ENCODE peak calls at places on chromosome 9, in four cellular contexts. B, Z, C and S are unnamed samples. For H3K4me1, the result is how much of the 10 kb centered on the place peaks cover.

GRCh38 chr9:134189475-134190231 is 25.3 kb upstream of the RNU6ATAC start:
- DNase-seq in B (peak), Z (no peak), C (peak), S (no peak)

GRCh38 chr9:9790216-9790872 is 822.5 kb downstream of the PTPRD start:
- DNase-seq in B (no peak), Z (peak), C (no peak), S (no peak)

GRCh38 chr9:72864327-72864726 is 88.5 kb downstream of the ALDH1A1 start:
- DNase-seq in B (no peak), Z (no peak), C (no peak), S (no peak)

GRCh38 chr9:12469084-12469483 is 224.1 kb upstream of the TYRP1 start:
- DNase-seq in B (no peak), Z (peak), C (no peak), S (no peak)

GRCh38 chr9:15264918-15265317 is 42.1 kb downstream of the TTC39B start:
- DNase-seq in B (no peak), Z (no peak), C (no peak), S (no peak)

GRCh38 chr9:111178361-111179043 is 140.2 kb upstream of the LPAR1 start:
- DNase-seq in B (no peak), Z (peak), C (no peak), S (no peak)

GRCh38 chr9:27362447-27363210 is 65.7 kb upstream of the EQTN start:
- DNase-seq in B (no peak), Z (no peak), C (no peak), S (no peak)

GRCh38 chr9:86282979-86283535 is 719 bp upstream of the ISCA1 start:
- DNase-seq in B (no peak), Z (no peak), C (no peak), S (no peak)

GRCh38 chr9:135660407-135660806 is 2.7 kb upstream of the LCN9 start:
- DNase-seq in B (no peak), Z (no peak), C (no peak), S (no peak)

GRCh38 chr9:109894921-109895758 is 115.1 kb downstream of the PALM2AKAP2 start:
- DNase-seq in B (no peak), Z (no peak), C (no peak), S (no peak)

GRCh38 chr9:94600258-94600657 is 6.6 kb upstream of the FBP2 start:
- DNase-seq in B (peak), Z (no peak), C (peak), S (no peak)

GRCh38 chr9:111937781-111938426 is 41.3 kb downstream of the UGCG start:
- DNase-seq in B (no peak), Z (no peak), C (peak), S (peak)

GRCh38 chr9:113261917-113262671 is 13.3 kb downstream of the CDC26 start:
- DNase-seq in B (no peak), Z (no peak), C (no peak), S (no peak)

GRCh38 chr9:25117791-25118190 is 560.5 kb downstream of the TUSC1 start:
- DNase-seq in B (no peak), Z (no peak), C (no peak), S (no peak)

GRCh38 chr9:125965421-125965820 is 218.2 kb downstream of the PBX3 start:
- DNase-seq in B (no peak), Z (no peak), C (no peak), S (no peak)

GRCh38 chr9:112193562-112194288 is 18.6 kb upstream of the SUSD1 start:
- DNase-seq in B (no peak), Z (no peak), C (no peak), S (no peak)

GRCh38 chr9:19788152-19788551 is 685 bp downstream of the SLC24A2 start:
- DNase-seq in B (no peak), Z (no peak), C (no peak), S (no peak)

GRCh38 chr9:28598396-28598795 is 1025.1 kb upstream of the C9orf72 start:
- DNase-seq in B (no peak), Z (no peak), C (no peak), S (no peak)

GRCh38 chr9:93261281-93261680 is 77.3 kb downstream of the WNK2 start:
- DNase-seq in B (no peak), Z (no peak), C (peak), S (no peak)

GRCh38 chr9:106657951-106658350 is 205.0 kb upstream of the ZNF462 start:
- DNase-seq in B (no peak), Z (no peak), C (no peak), S (no peak)

GRCh38 chr9:69806642-69807041 is 14.0 kb upstream of the CFAP95 start:
- DNase-seq in B (no peak), Z (no peak), C (no peak), S (no peak)

GRCh38 chr9:113492343-113493079 is 29.0 kb downstream of the RGS3 start:
- DNase-seq in B (peak), Z (no peak), C (peak), S (no peak)

GRCh38 chr9:17204611-17205165 is 69.8 kb downstream of the CNTLN start:
- DNase-seq in B (no peak), Z (no peak), C (no peak), S (no peak)

GRCh38 chr9:86942352-86943222 is 4.7 kb downstream of the GAS1 start:
- DNase-seq in B (no peak), Z (no peak), C (no peak), S (no peak)

GRCh38 chr9:79408200-79408599 is 163.6 kb upstream of the TLE4 start:
- DNase-seq in B (no peak), Z (peak), C (no peak), S (no peak)

GRCh38 chr9:121750715-121751623 is 99.5 kb downstream of the DAB2IP start:
- DNase-seq in B (no peak), Z (no peak), C (no peak), S (no peak)

GRCh38 chr9:127136081-127136879 is 13.8 kb upstream of the ANGPTL2 start:
- DNase-seq in B (no peak), Z (no peak), C (peak), S (no peak)

GRCh38 chr9:22446950-22447606 is 454 bp downstream of the DMRTA1 start:
- DNase-seq in B (peak), Z (peak), C (peak), S (peak)

GRCh38 chr9:115209601-115210306 is 91.8 kb upstream of the TNC start:
- DNase-seq in B (no peak), Z (peak), C (no peak), S (no peak)

GRCh38 chr9:115211413-115212204 is 93.7 kb upstream of the TNC start:
- DNase-seq in B (no peak), Z (no peak), C (no peak), S (no peak)

GRCh38 chr9:115212832-115213231 is 94.9 kb upstream of the TNC start:
- DNase-seq in B (no peak), Z (no peak), C (no peak), S (no peak)

GRCh38 chr9:115208503-115208902 is 90.5 kb upstream of the TNC start:
- DNase-seq in B (no peak), Z (no peak), C (no peak), S (no peak)

GRCh38 chr9:115210699-115211098 is 92.7 kb upstream of the TNC start:
- DNase-seq in B (no peak), Z (no peak), C (no peak), S (no peak)
- H3K4me1 ChIP-seq in B (under half), Z (under half), C (under half), S (under half)

GRCh38 chr9:38032266-38032830 is 36.7 kb downstream of the SHB start:
- DNase-seq in B (no peak), Z (no peak), C (peak), S (peak)
- TF ChIP-seq CTCF in B (no peak), Z (no peak), C (no peak), S (no peak)

DNA sequence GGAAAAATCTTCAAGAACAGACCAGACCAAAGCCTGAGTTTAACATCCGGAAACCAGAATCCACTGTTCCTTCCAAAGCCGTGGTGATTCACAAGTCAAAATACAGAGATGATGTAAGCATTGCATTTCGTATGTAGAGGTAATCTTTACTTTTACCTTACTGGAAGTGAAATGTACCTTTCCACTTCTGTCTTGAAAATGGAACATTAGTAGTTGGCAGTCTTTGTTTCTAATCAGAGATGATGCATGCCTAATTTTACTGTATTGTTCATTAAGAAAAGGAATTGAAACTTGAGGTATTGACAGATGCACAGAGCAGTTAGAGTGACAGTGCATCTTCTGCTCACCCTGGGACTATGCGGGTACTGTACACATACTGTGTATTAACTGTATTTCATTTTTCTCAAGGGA is 34.6 kb downstream of the HABP4 start:
- DNase-seq in B (no peak), Z (no peak), C (no peak), S (no peak)
- H3K27ac ChIP-seq in B (no peak), Z (no peak), C (no peak), S (no peak)

DNA sequence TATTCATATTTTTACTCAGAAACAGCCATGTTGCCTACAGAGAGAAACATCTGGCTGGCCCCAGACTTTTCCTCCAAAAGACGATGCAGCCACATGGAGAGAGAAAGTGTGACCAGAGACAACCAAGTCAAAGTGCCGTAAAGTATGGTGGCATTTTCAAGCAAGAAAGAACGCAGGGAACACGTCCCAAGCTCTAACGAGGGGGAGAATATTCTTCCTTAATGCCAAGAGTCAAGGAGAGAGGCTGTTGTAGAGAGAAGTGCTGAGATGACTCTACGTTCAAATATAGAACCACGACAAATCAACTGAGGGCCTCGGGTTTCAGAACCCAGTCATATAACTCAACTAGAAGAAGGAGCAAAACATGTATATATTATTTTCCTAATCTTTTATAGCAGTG is 55.9 kb downstream of the FNBP1 start:
- DNase-seq in B (no peak), Z (no peak), C (no peak), S (no peak)
- H3K4me1 ChIP-seq in B (under half), Z (under half), C (under half), S (under half)

DNA sequence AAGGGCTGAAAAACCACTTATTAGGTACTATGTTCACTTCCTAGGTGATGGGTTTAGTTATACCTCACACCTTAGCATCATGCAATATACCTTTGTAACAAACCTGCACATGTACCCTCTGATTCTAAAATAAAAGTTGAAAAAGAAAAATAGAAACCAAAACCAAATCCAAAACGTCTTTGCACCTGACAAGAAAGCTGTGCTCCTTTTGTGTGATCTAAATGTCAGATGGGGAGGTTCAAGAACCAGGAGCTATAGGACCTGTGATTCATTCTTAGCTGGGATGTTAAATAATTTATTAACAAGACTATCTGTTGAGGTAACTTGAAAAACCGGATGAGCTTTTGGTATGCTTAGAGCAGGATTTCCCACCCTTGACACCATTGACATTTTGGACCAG is 16.9 kb upstream of the TNFSF15 start:
- DNase-seq in B (no peak), Z (no peak), C (no peak), S (no peak)
- TF ChIP-seq CTCF in B (no peak), Z (no peak), C (no peak), S (no peak)

GRCh38 chr9:36517131-36517530 is 55.6 kb upstream of the MELK start:
- DNase-seq in B (no peak), Z (no peak), C (no peak), S (no peak)
- H3K27ac ChIP-seq in B (no peak), Z (no peak), C (no peak), S (no peak)

GRCh38 chr9:136754059-136754572 is 3.9 kb downstream of the LCN8 start:
- DNase-seq in B (no peak), Z (no peak), C (no peak), S (no peak)

GRCh38 chr9:136754626-136755284 is 3.3 kb downstream of the LCN8 start:
- DNase-seq in B (no peak), Z (no peak), C (no peak), S (no peak)

GRCh38 chr9:136751814-136752213 is 3.5 kb upstream of the LCN6 start:
- DNase-seq in B (no peak), Z (no peak), C (no peak), S (no peak)

GRCh38 chr9:136751244-136751643 is 2.9 kb upstream of the LCN6 start:
- DNase-seq in B (no peak), Z (no peak), C (no peak), S (no peak)

GRCh38 chr9:136753371-136754058 is 4.5 kb downstream of the LCN8 start:
- DNase-seq in B (no peak), Z (no peak), C (no peak), S (no peak)
- H3K4me1 ChIP-seq in B (under half), Z (under half), C (under half), S (under half)

GRCh38 chr9:88272986-88273385 is 115.3 kb upstream of the SPIN1 start:
- DNase-seq in B (no peak), Z (peak), C (no peak), S (no peak)
- TF ChIP-seq CTCF in B (no peak), Z (no peak), C (no peak), S (no peak)